ENCODE peak calls at places on chromosomes 3 and 15, in ten cellular contexts. One of them, this sample, is unnamed.

GRCh38 chr3:105398407-105398806 is 31.7 kb downstream of the ALCAM start:
- DNase-seq in fibroblast of lung: no peak
- DNase-seq in ELR: no peak
- DNase-seq in stimulated activated CD8-positive, alpha-beta memory T cell treated with anti-CD3 and anti-CD28 coated beads, Interleukin-15, amount 100 ng/mL, for 4 hours: no peak
- DNase-seq in caudate nucleus: no peak
- DNase-seq in renal cortical epithelial cell: no peak
- DNase-seq in T-helper 2 cell: no peak
- DNase-seq in T1000: no peak
- DNase-seq in CD8-positive, alpha-beta T cell: no peak
- DNase-seq in A172: no peak
- DNase-seq in this sample: no peak

GRCh38 chr3:17518189-17519059 is 224.0 kb downstream of the TBC1D5 start:
- DNase-seq in ELR: no peak
- DNase-seq in stimulated activated CD8-positive, alpha-beta memory T cell treated with anti-CD3 and anti-CD28 coated beads, Interleukin-15, amount 100 ng/mL, for 4 hours: no peak
- DNase-seq in caudate nucleus: no peak
- DNase-seq in CD8-positive, alpha-beta T cell: no peak
- DNase-seq in A172: no peak
- DNase-seq in renal cortical epithelial cell: no peak
- DNase-seq in T1000: no peak
- DNase-seq in fibroblast of lung: no peak
- DNase-seq in T-helper 2 cell: no peak
- DNase-seq in this sample: no peak

GRCh38 chr3:62003833-62004232 is 369.5 kb downstream of the FEZF2 start:
- DNase-seq in stimulated activated CD8-positive, alpha-beta memory T cell treated with anti-CD3 and anti-CD28 coated beads, Interleukin-15, amount 100 ng/mL, for 4 hours: no peak
- DNase-seq in T1000: no peak
- DNase-seq in CD8-positive, alpha-beta T cell: no peak
- DNase-seq in fibroblast of lung: peak
- DNase-seq in caudate nucleus: no peak
- DNase-seq in T-helper 2 cell: no peak
- DNase-seq in renal cortical epithelial cell: no peak
- DNase-seq in A172: no peak
- DNase-seq in ELR: no peak
- DNase-seq in this sample: no peak

GRCh38 chr3:62582495-62583172 is 209.3 kb upstream of the FEZF2 start:
- DNase-seq in T1000: no peak
- DNase-seq in caudate nucleus: no peak
- DNase-seq in ELR: no peak
- DNase-seq in CD8-positive, alpha-beta T cell: no peak
- DNase-seq in A172: no peak
- DNase-seq in fibroblast of lung: no peak
- DNase-seq in stimulated activated CD8-positive, alpha-beta memory T cell treated with anti-CD3 and anti-CD28 coated beads, Interleukin-15, amount 100 ng/mL, for 4 hours: no peak
- DNase-seq in renal cortical epithelial cell: no peak
- DNase-seq in T-helper 2 cell: no peak
- DNase-seq in this sample: no peak

GRCh38 chr3:71701251-71701650 is 24.0 kb downstream of the EIF4E3 start:
- DNase-seq in T1000: no peak
- DNase-seq in CD8-positive, alpha-beta T cell: no peak
- DNase-seq in renal cortical epithelial cell: no peak
- DNase-seq in A172: no peak
- DNase-seq in T-helper 2 cell: no peak
- DNase-seq in stimulated activated CD8-positive, alpha-beta memory T cell treated with anti-CD3 and anti-CD28 coated beads, Interleukin-15, amount 100 ng/mL, for 4 hours: no peak
- DNase-seq in fibroblast of lung: no peak
- DNase-seq in caudate nucleus: no peak
- DNase-seq in ELR: no peak
- DNase-seq in this sample: no peak

GRCh38 chr15:27681038-27681437 is 418.1 kb downstream of the OCA2 start:
- DNase-seq in T1000: no peak
- DNase-seq in renal cortical epithelial cell: no peak
- DNase-seq in stimulated activated CD8-positive, alpha-beta memory T cell treated with anti-CD3 and anti-CD28 coated beads, Interleukin-15, amount 100 ng/mL, for 4 hours: no peak
- DNase-seq in T-helper 2 cell: no peak
- DNase-seq in fibroblast of lung: peak
- DNase-seq in ELR: no peak
- DNase-seq in A172: no peak
- DNase-seq in CD8-positive, alpha-beta T cell: no peak
- DNase-seq in caudate nucleus: no peak
- DNase-seq in this sample: no peak

GRCh38 chr3:129343643-129344360 is 65.1 kb downstream of the HMCES start:
- DNase-seq in T1000: no peak
- DNase-seq in renal cortical epithelial cell: no peak
- DNase-seq in caudate nucleus: peak
- DNase-seq in ELR: peak
- DNase-seq in CD8-positive, alpha-beta T cell: peak
- DNase-seq in stimulated activated CD8-positive, alpha-beta memory T cell treated with anti-CD3 and anti-CD28 coated beads, Interleukin-15, amount 100 ng/mL, for 4 hours: no peak
- DNase-seq in T-helper 2 cell: no peak
- DNase-seq in A172: no peak
- DNase-seq in fibroblast of lung: peak
- DNase-seq in this sample: no peak

GRCh38 chr3:179088306-179088705 is 16.7 kb upstream of the ZMAT3 start:
- DNase-seq in T1000: no peak
- DNase-seq in fibroblast of lung: no peak
- DNase-seq in T-helper 2 cell: no peak
- DNase-seq in ELR: no peak
- DNase-seq in caudate nucleus: no peak
- DNase-seq in stimulated activated CD8-positive, alpha-beta memory T cell treated with anti-CD3 and anti-CD28 coated beads, Interleukin-15, amount 100 ng/mL, for 4 hours: no peak
- DNase-seq in CD8-positive, alpha-beta T cell: no peak
- DNase-seq in renal cortical epithelial cell: no peak
- DNase-seq in A172: peak
- DNase-seq in this sample: peak

GRCh38 chr15:59186501-59186900 is 20.1 kb upstream of the LDHAL6B start:
- DNase-seq in A172: no peak
- DNase-seq in T1000: no peak
- DNase-seq in caudate nucleus: no peak
- DNase-seq in ELR: peak
- DNase-seq in CD8-positive, alpha-beta T cell: no peak
- DNase-seq in T-helper 2 cell: no peak
- DNase-seq in stimulated activated CD8-positive, alpha-beta memory T cell treated with anti-CD3 and anti-CD28 coated beads, Interleukin-15, amount 100 ng/mL, for 4 hours: no peak
- DNase-seq in renal cortical epithelial cell: peak
- DNase-seq in fibroblast of lung: peak
- DNase-seq in this sample: no peak

GRCh38 chr3:41041899-41042298 is 157.4 kb upstream of the CTNNB1 start:
- DNase-seq in T-helper 2 cell: no peak
- DNase-seq in renal cortical epithelial cell: no peak
- DNase-seq in A172: no peak
- DNase-seq in fibroblast of lung: no peak
- DNase-seq in T1000: no peak
- DNase-seq in ELR: no peak
- DNase-seq in caudate nucleus: no peak
- DNase-seq in stimulated activated CD8-positive, alpha-beta memory T cell treated with anti-CD3 and anti-CD28 coated beads, Interleukin-15, amount 100 ng/mL, for 4 hours: no peak
- DNase-seq in CD8-positive, alpha-beta T cell: no peak
- DNase-seq in this sample: no peak

GRCh38 chr3:113719294-113719693 is 22.9 kb upstream of the USF3 start:
- DNase-seq in T1000: no peak
- DNase-seq in ELR: no peak
- DNase-seq in stimulated activated CD8-positive, alpha-beta memory T cell treated with anti-CD3 and anti-CD28 coated beads, Interleukin-15, amount 100 ng/mL, for 4 hours: no peak
- DNase-seq in CD8-positive, alpha-beta T cell: no peak
- DNase-seq in renal cortical epithelial cell: no peak
- DNase-seq in T-helper 2 cell: no peak
- DNase-seq in caudate nucleus: no peak
- DNase-seq in A172: no peak
- DNase-seq in fibroblast of lung: no peak
- DNase-seq in this sample: no peak